ENCODE peak calls at places on chromosomes 11 and 22, in seven cellular contexts. W is fibroblast of lung, R is HCT116, F is IMR-90, O is left ventricle myocardium inferior, M is lower lobe of right lung, E is WERI-Rb-1. X is an unnamed sample.

GRCh38 chr11:69442012-69442806 is 39.3 kb upstream of the LINC01488 start:
- DNase-seq in W (peak; percentile 27), R (no peak), F (no peak), O (no peak), M (no peak), E (no peak), X (peak; percentile 44)

GRCh38 chr22:42946551-42947198 is 68.3 kb downstream of the PACSIN2 start:
- DNase-seq in W (no peak), R (no peak), F (no peak), O (no peak), M (no peak), E (peak; percentile 90), X (no peak)

GRCh38 chr11:106424111-106424510 is 346.6 kb downstream of the AASDHPPT start:
- DNase-seq in W (peak; percentile 87), R (no peak), F (peak; percentile 83), O (no peak), M (no peak), E (no peak), X (no peak)

GRCh38 chr11:45662665-45663485 is 2.5 kb downstream of the CHST1 start:
- DNase-seq in W (peak; percentile 89), R (no peak), F (peak; percentile 89), O (no peak), M (no peak), E (no peak), X (no peak)

GRCh38 chr11:66543263-66544107 is 2.4 kb downstream of the ZDHHC24 start:
- DNase-seq in W (peak; percentile 64), R (no peak), F (peak; percentile 57), O (peak; percentile 28), M (peak; percentile 66), E (peak; percentile 89), X (no peak)

GRCh38 chr11:92693146-92693545 is 276.3 kb upstream of the MTNR1B start:
- DNase-seq in W (peak; percentile 36), R (no peak), F (peak; percentile 3), O (no peak), M (no peak), E (no peak), X (no peak)

GRCh38 chr11:1763336-1763795 is 361 bp downstream of the CTSD start:
- DNase-seq in W (no peak), R (no peak), F (no peak), O (no peak), M (no peak), E (no peak), X (no peak)

GRCh38 chr11:70885721-70886305 is 366.6 kb downstream of the SHANK2 start:
- DNase-seq in W (no peak), R (no peak), F (peak; percentile 11), O (no peak), M (no peak), E (no peak), X (no peak)

GRCh38 chr11:78223320-78223954 is 34.7 kb downstream of the USP35 start:
- DNase-seq in W (no peak), R (no peak), F (no peak), O (no peak), M (no peak), E (no peak), X (no peak)

GRCh38 chr22:29306175-29306829 is at the start of gene GAS2L1:
- DNase-seq in W (peak; percentile 80), R (peak; percentile 51), F (peak; percentile 73), O (peak; percentile 90), M (peak; percentile 86), E (peak; percentile 94), X (peak; percentile 86)

GRCh38 chr22:28259774-28260173 is 340.7 kb upstream of the PITPNB start:
- DNase-seq in W (no peak), R (no peak), F (no peak), O (no peak), M (no peak), E (no peak), X (no peak)

GRCh38 chr11:2589538-2589934 is 110.3 kb downstream of the KCNQ1OT1 start:
- DNase-seq in W (no peak), R (no peak), F (no peak), O (peak; percentile 7), M (peak; percentile 28), E (no peak), X (no peak)

GRCh38 chr11:119560291-119560690 is 137.3 kb upstream of the THY1 start:
- DNase-seq in W (no peak), R (no peak), F (no peak), O (no peak), M (no peak), E (no peak), X (no peak)

GRCh38 chr11:26580929-26581328 is 8.9 kb upstream of the MUC15 start:
- DNase-seq in W (peak; percentile 32), R (no peak), F (no peak), O (no peak), M (no peak), E (no peak), X (no peak)

GRCh38 chr11:28110839-28111235 is 2.6 kb downstream of the METTL15 start:
- DNase-seq in W (peak; percentile 35), R (no peak), F (no peak), O (no peak), M (no peak), E (no peak), X (no peak)

GRCh38 chr11:134389464-134390180 is 22.4 kb downstream of the B3GAT1 start:
- DNase-seq in W (no peak), R (no peak), F (no peak), O (no peak), M (no peak), E (no peak), X (no peak)

GRCh38 chr11:2751523-2752203 is 51.9 kb upstream of the KCNQ1OT1 start:
- DNase-seq in W (no peak), R (no peak), F (no peak), O (peak; percentile 7), M (peak; percentile 37), E (peak; percentile 2), X (peak; percentile 16)

GRCh38 chr11:14578551-14578956 is 58.4 kb upstream of the PSMA1 start:
- DNase-seq in W (peak; percentile 21), R (no peak), F (peak; percentile 54), O (no peak), M (no peak), E (no peak), X (no peak)

GRCh38 chr22:24177045-24177444 is 4.2 kb upstream of the SUSD2 start:
- DNase-seq in W (no peak), R (no peak), F (no peak), O (no peak), M (no peak), E (no peak), X (no peak)

GRCh38 chr22:24177456-24177855 is 3.8 kb upstream of the SUSD2 start:
- DNase-seq in W (no peak), R (no peak), F (no peak), O (no peak), M (no peak), E (no peak), X (no peak)

GRCh38 chr22:24176630-24177029 is 4.7 kb upstream of the SUSD2 start:
- DNase-seq in W (no peak), R (no peak), F (no peak), O (peak; percentile 78), M (no peak), E (no peak), X (no peak)

GRCh38 chr22:24175160-24175808 is 6.0 kb upstream of the SUSD2 start:
- DNase-seq in W (peak; percentile 54), R (peak; percentile 31), F (peak; percentile 72), O (peak; percentile 85), M (peak; percentile 86), E (peak; percentile 93), X (peak; percentile 78)

GRCh38 chr22:24176040-24176439 is 5.2 kb upstream of the SUSD2 start:
- DNase-seq in W (no peak), R (no peak), F (no peak), O (no peak), M (no peak), E (no peak), X (no peak)
- H3K36me3 ChIP-seq in W (peaks cover 24% of the 10 kb centered on the region), R (peaks cover 6% of the 10 kb centered on the region), F (peaks cover 42% of the 10 kb centered on the region), O (peaks cover 48% of the 10 kb centered on the region), M (peaks cover 73% of the 10 kb centered on the region), E (peaks cover 63% of the 10 kb centered on the region), X (no peaks in the 10 kb centered on the region)

GRCh38 chr22:45319319-45319675 is 9.6 kb downstream of the FAM118A start:
- DNase-seq in W (peak; percentile 54), R (no peak), F (peak; percentile 77), O (peak; percentile 45), M (no peak), E (peak; percentile 16), X (no peak)
- H3K4me3 ChIP-seq in W (no peak overlapping the region), R (no peak overlapping the region), F (no peak overlapping the region), O (no peak overlapping the region), M (no peak overlapping the region), E (no peak overlapping the region), X (no peak overlapping the region)

DNA sequence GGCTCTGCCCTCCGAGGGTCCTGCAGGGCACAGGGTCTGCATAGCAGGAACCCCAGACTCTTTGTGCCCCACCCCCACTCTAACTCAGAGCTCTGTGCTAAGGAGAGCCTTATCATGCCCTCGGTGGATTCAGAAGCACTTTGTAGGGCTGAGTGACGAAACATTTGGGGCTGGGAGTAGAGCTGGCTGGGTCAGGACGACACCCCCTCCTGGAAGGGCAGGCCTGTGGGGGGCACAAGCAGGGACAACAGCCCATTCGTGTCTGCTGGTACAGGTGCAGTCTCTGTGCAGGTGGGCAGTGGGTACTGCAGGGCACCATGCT is 8.9 kb downstream of the APOBEC3A start:
- DNase-seq in W (no peak), R (no peak), F (no peak), O (no peak), M (no peak), E (no peak), X (no peak)
- TF ChIP-seq CTCF in W (no peak), R (no peak), F (no peak), O (no peak), M (no peak), E (no peak), X (no peak)

GRCh38 chr11:18001191-18001590 is 11.7 kb downstream of the SERGEF start:
- DNase-seq in W (peak; percentile 19), R (no peak), F (peak; percentile 57), O (no peak), M (no peak), E (no peak), X (no peak)
- H3K36me3 ChIP-seq in W (no peaks in the 10 kb centered on the region), R (peaks cover 14% of the 10 kb centered on the region), F (peaks cover 8% of the 10 kb centered on the region), O (peaks cover 87% of the 10 kb centered on the region), M (peaks cover 74% of the 10 kb centered on the region), E (peaks cover 87% of the 10 kb centered on the region), X (no peaks in the 10 kb centered on the region)